ENCODE peak calls at places on chromosomes 13 and 19, in six cellular contexts. One of them, this sample, is unnamed.

GRCh38 chr13:45615501-45616101 is at the start of gene ERICH6B:
- DNase-seq in psoas muscle: no peak
- DNase-seq in AG04450: no peak
- DNase-seq in A549: peak; percentile 5
- DNase-seq in mucosa of descending colon: no peak
- DNase-seq in thoracic aorta: no peak
- DNase-seq in this sample: no peak

GRCh38 chr13:99003851-99004471 is 26.1 kb upstream of the DOCK9 start:
- DNase-seq in psoas muscle: no peak
- DNase-seq in thoracic aorta: no peak
- DNase-seq in A549: no peak
- DNase-seq in mucosa of descending colon: no peak
- DNase-seq in AG04450: no peak
- DNase-seq in this sample: no peak

GRCh38 chr13:100433475-100433874 is 155.1 kb downstream of the GGACT start:
- DNase-seq in AG04450: no peak
- DNase-seq in psoas muscle: no peak
- DNase-seq in mucosa of descending colon: no peak
- DNase-seq in thoracic aorta: no peak
- DNase-seq in A549: no peak
- DNase-seq in this sample: no peak

GRCh38 chr19:7533281-7533819 is 2.2 kb upstream of the PNPLA6 start:
- DNase-seq in mucosa of descending colon: peak; percentile 80
- DNase-seq in A549: peak; percentile 66
- DNase-seq in thoracic aorta: no peak
- DNase-seq in AG04450: no peak
- DNase-seq in psoas muscle: peak; percentile 84
- DNase-seq in this sample: no peak

GRCh38 chr19:29378543-29379105 is 147.2 kb upstream of the VSTM2B start:
- DNase-seq in A549: no peak
- DNase-seq in mucosa of descending colon: no peak
- DNase-seq in AG04450: no peak
- DNase-seq in thoracic aorta: no peak
- DNase-seq in psoas muscle: no peak
- DNase-seq in this sample: no peak

GRCh38 chr13:49303533-49304252 is 56.0 kb downstream of the CDADC1 start:
- DNase-seq in A549: no peak
- DNase-seq in mucosa of descending colon: no peak
- DNase-seq in AG04450: no peak
- DNase-seq in psoas muscle: no peak
- DNase-seq in thoracic aorta: no peak
- DNase-seq in this sample: no peak

GRCh38 chr13:113064534-113065405 is 40.8 kb upstream of the F7 start:
- DNase-seq in thoracic aorta: no peak
- DNase-seq in AG04450: no peak
- DNase-seq in A549: peak; percentile 38
- DNase-seq in mucosa of descending colon: no peak
- DNase-seq in psoas muscle: peak; percentile 52
- DNase-seq in this sample: peak; percentile 28

GRCh38 chr13:43061496-43062280 is 38.3 kb downstream of the DNAJC15 start:
- DNase-seq in A549: no peak
- DNase-seq in thoracic aorta: no peak
- DNase-seq in mucosa of descending colon: no peak
- DNase-seq in psoas muscle: no peak
- DNase-seq in AG04450: no peak
- DNase-seq in this sample: no peak

GRCh38 chr13:95724252-95724651 is 47.3 kb downstream of the DNAJC3 start:
- DNase-seq in mucosa of descending colon: no peak
- DNase-seq in A549: no peak
- DNase-seq in AG04450: no peak
- DNase-seq in psoas muscle: no peak
- DNase-seq in thoracic aorta: no peak
- DNase-seq in this sample: no peak

GRCh38 chr13:101706651-101707050 is 254.2 kb downstream of the ITGBL1 start:
- DNase-seq in thoracic aorta: no peak
- DNase-seq in psoas muscle: no peak
- DNase-seq in AG04450: peak; percentile 84
- DNase-seq in A549: peak; percentile 13
- DNase-seq in mucosa of descending colon: no peak
- DNase-seq in this sample: peak; percentile 91

GRCh38 chr13:43307921-43308433 is 284.6 kb downstream of the DNAJC15 start:
- DNase-seq in thoracic aorta: peak; percentile 19
- DNase-seq in psoas muscle: peak; percentile 91
- DNase-seq in A549: peak; percentile 37
- DNase-seq in mucosa of descending colon: peak; percentile 71
- DNase-seq in AG04450: peak; percentile 59
- DNase-seq in this sample: peak; percentile 59

GRCh38 chr13:43787998-43788397 is 1.2 kb upstream of the ENOX1 start:
- DNase-seq in thoracic aorta: no peak
- DNase-seq in psoas muscle: no peak
- DNase-seq in AG04450: no peak
- DNase-seq in mucosa of descending colon: no peak
- DNase-seq in A549: peak; percentile 51
- DNase-seq in this sample: no peak

GRCh38 chr13:80314711-80315505 is 26.0 kb downstream of the SPRY2 start:
- DNase-seq in AG04450: no peak
- DNase-seq in A549: no peak
- DNase-seq in mucosa of descending colon: no peak
- DNase-seq in thoracic aorta: no peak
- DNase-seq in psoas muscle: no peak
- DNase-seq in this sample: no peak

GRCh38 chr13:31947506-31947905 is 84.1 kb upstream of the FRY start:
- DNase-seq in psoas muscle: no peak
- DNase-seq in mucosa of descending colon: no peak
- DNase-seq in AG04450: no peak
- DNase-seq in A549: no peak
- DNase-seq in thoracic aorta: no peak
- DNase-seq in this sample: no peak

GRCh38 chr19:4647676-4648644 is 8.6 kb downstream of the TNFAIP8L1 start:
- DNase-seq in AG04450: no peak
- DNase-seq in mucosa of descending colon: no peak
- DNase-seq in thoracic aorta: no peak
- DNase-seq in psoas muscle: peak; percentile 82
- DNase-seq in A549: no peak
- DNase-seq in this sample: no peak

GRCh38 chr13:94168784-94169512 is 310.5 kb downstream of the DCT start:
- DNase-seq in A549: no peak
- DNase-seq in mucosa of descending colon: no peak
- DNase-seq in psoas muscle: no peak
- DNase-seq in thoracic aorta: no peak
- DNase-seq in AG04450: no peak
- DNase-seq in this sample: no peak

GRCh38 chr19:5615756-5616327 is 6.7 kb downstream of the SAFB2 start:
- DNase-seq in A549: no peak
- DNase-seq in thoracic aorta: no peak
- DNase-seq in AG04450: no peak
- DNase-seq in psoas muscle: no peak
- DNase-seq in mucosa of descending colon: no peak
- DNase-seq in this sample: no peak

GRCh38 chr19:47653856-47654255 is 44.9 kb downstream of the BICRA start:
- DNase-seq in psoas muscle: peak; percentile 77
- DNase-seq in mucosa of descending colon: no peak
- DNase-seq in AG04450: no peak
- DNase-seq in A549: no peak
- DNase-seq in thoracic aorta: no peak
- DNase-seq in this sample: no peak

GRCh38 chr19:860481-861098 is 1.1 kb downstream of the CFD start:
- DNase-seq in A549: peak; percentile 89
- DNase-seq in psoas muscle: peak; percentile 87
- DNase-seq in thoracic aorta: no peak
- DNase-seq in mucosa of descending colon: peak; percentile 87
- DNase-seq in AG04450: peak; percentile 50
- DNase-seq in this sample: no peak
- H3K4me3 ChIP-seq in A549: peak overlapping the region; percentile 80
- H3K4me3 ChIP-seq in psoas muscle: peak overlapping the region; percentile 55
- H3K4me3 ChIP-seq in thoracic aorta: peak overlapping the region; percentile 50
- H3K4me3 ChIP-seq in mucosa of descending colon: no peak overlapping the region
- H3K4me3 ChIP-seq in AG04450: peak overlapping the region; percentile 49
- H3K4me3 ChIP-seq in this sample: peak overlapping the region; percentile 33

DNA sequence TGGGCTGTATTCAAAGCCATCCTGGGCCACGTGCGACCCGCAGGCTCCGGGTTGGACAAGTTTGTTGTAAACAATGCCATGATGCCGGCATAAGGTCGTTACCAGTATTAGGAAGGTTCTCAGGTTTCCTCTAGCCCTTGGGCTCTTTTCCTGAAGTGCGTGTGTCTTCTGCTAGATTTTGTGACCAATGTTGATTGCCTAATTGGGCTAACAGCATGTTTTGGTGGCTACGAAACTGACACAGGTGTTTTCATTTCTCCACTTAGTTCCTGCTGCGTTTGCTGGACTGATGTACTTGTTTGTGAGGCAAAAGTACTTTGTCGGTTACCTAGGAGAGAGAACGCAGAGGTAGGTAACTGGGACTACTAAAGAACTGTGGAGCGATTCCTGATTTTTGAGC is 20.3 kb downstream of the ALOX5AP start:
- DNase-seq in AG04450: no peak
- DNase-seq in A549: no peak
- DNase-seq in psoas muscle: no peak
- DNase-seq in mucosa of descending colon: no peak
- DNase-seq in thoracic aorta: no peak
- DNase-seq in this sample: no peak
- TF ChIP-seq CTCF in AG04450: no peak
- TF ChIP-seq CTCF in A549: no peak
- TF ChIP-seq CTCF in psoas muscle: no peak
- TF ChIP-seq CTCF in mucosa of descending colon: no peak
- TF ChIP-seq CTCF in thoracic aorta: no peak
- TF ChIP-seq CTCF in this sample: no peak

GRCh38 chr19:46469541-46470185 is 1.7 kb downstream of the PNMA8A start:
- DNase-seq in psoas muscle: no peak
- DNase-seq in AG04450: no peak
- DNase-seq in A549: no peak
- DNase-seq in mucosa of descending colon: no peak
- DNase-seq in thoracic aorta: no peak
- DNase-seq in this sample: no peak

GRCh38 chr19:46470376-46470775 is 987 bp downstream of the PNMA8A start:
- DNase-seq in thoracic aorta: no peak
- DNase-seq in A549: no peak
- DNase-seq in AG04450: no peak
- DNase-seq in psoas muscle: no peak
- DNase-seq in mucosa of descending colon: no peak
- DNase-seq in this sample: no peak

GRCh38 chr19:46471778-46472543 is 598 bp upstream of the PNMA8A start:
- DNase-seq in mucosa of descending colon: no peak
- DNase-seq in A549: no peak
- DNase-seq in thoracic aorta: no peak
- DNase-seq in psoas muscle: no peak
- DNase-seq in AG04450: no peak
- DNase-seq in this sample: no peak

GRCh38 chr19:46472592-46472991 is 1.2 kb upstream of the PNMA8A start:
- DNase-seq in mucosa of descending colon: no peak
- DNase-seq in thoracic aorta: no peak
- DNase-seq in AG04450: no peak
- DNase-seq in A549: no peak
- DNase-seq in psoas muscle: no peak
- DNase-seq in this sample: no peak

DNA sequence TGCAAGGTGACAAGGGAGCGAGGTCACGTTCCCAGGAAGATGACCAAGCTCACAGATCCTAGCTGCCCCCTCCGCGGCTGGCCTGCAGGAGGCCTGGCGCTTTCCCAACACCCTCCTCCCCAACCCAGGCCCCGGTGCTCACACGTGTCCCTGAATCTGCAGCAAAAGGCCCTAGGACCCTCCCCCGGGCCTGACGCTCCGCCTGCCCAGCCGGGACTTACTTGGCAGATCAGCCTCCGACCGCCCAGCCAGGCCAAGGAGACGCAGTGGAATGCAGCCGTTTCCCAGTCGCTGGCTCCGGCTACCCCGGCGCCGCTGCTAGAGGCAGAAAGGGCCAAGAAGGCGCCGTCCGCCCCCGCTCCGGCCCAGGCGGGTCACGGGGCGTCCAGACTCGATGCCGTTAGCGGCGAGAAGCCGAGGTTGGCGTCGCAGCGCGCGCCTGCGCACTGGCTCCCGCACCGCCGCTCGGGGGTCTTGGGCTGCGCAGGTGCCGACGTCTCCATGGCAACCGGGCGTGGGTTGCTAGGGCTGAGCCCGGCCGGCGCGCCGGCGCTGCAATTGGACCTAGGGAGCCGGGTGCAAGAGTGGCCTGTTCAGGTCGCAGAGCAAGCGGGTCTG is at the start of gene PNMA8A:
- DNase-seq in mucosa of descending colon: peak; percentile 46
- DNase-seq in psoas muscle: peak; percentile 79
- DNase-seq in AG04450: no peak
- DNase-seq in A549: peak; percentile 57
- DNase-seq in thoracic aorta: peak; percentile 61
- DNase-seq in this sample: no peak
- H3K4me3 ChIP-seq in mucosa of descending colon: no peak within 1 kb of the TSS
- H3K4me3 ChIP-seq in psoas muscle: peak within 1 kb of the TSS; percentile 56
- H3K4me3 ChIP-seq in AG04450: peak within 1 kb of the TSS; percentile 53
- H3K4me3 ChIP-seq in A549: peak within 1 kb of the TSS; percentile 55
- H3K4me3 ChIP-seq in thoracic aorta: peak within 1 kb of the TSS; percentile 63
- H3K4me3 ChIP-seq in this sample: peak within 1 kb of the TSS; percentile 35

GRCh38 chr19:41999878-42000208 is 5.8 kb upstream of the ATP1A3 start:
- DNase-seq in A549: no peak
- DNase-seq in psoas muscle: no peak
- DNase-seq in mucosa of descending colon: no peak
- DNase-seq in thoracic aorta: no peak
- DNase-seq in AG04450: no peak
- DNase-seq in this sample: no peak

GRCh38 chr19:41997121-41997850 is 3.3 kb upstream of the ATP1A3 start:
- DNase-seq in A549: peak; percentile 69
- DNase-seq in psoas muscle: no peak
- DNase-seq in mucosa of descending colon: peak; percentile 59
- DNase-seq in AG04450: no peak
- DNase-seq in thoracic aorta: no peak
- DNase-seq in this sample: no peak

GRCh38 chr19:41997851-41998229 is 3.8 kb upstream of the ATP1A3 start:
- DNase-seq in AG04450: no peak
- DNase-seq in psoas muscle: no peak
- DNase-seq in mucosa of descending colon: no peak
- DNase-seq in A549: no peak
- DNase-seq in thoracic aorta: no peak
- DNase-seq in this sample: no peak

GRCh38 chr19:41999071-41999877 is 5.2 kb upstream of the ATP1A3 start:
- DNase-seq in mucosa of descending colon: no peak
- DNase-seq in AG04450: no peak
- DNase-seq in thoracic aorta: no peak
- DNase-seq in psoas muscle: no peak
- DNase-seq in A549: peak; percentile 54
- DNase-seq in this sample: no peak

DNA sequence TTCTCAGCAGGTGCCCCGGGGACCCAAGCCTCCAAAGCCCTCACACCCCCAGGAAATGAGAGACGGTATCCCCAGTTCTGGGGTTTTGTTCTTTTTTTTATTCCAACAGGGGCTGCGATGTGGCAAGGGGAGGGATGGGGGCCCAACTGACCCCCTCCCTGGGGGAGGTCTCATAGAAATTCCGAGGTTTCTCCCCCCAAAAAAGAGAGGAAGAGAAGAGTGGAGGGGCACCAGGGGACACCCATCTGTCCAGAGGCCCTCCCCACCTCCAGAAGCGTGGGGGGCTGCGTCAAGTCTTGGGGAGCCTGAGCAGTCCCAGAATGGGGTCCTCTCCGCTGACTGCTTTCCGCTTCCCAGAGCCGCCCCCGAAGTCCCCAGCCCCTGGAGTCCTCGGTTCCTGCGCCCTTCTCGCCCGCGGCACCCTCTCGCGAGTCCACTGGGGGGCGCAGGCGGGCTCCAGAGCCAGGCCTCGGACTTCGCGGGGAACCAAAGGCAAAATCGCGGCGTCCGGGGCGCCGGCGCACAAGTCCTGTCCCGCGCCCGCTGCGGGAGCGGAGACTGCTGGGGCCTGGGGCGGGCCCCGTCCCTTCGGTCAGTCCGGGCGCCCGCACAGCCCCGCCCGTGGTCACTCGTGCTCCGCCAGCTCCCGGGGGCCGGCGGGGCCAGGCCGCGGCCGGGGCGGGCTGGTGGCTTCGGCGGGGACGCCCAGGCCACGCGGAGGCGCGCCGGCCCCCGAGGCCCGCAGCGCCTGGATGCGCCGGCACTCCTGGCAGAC is 4.4 kb upstream of the ATP1A3 start:
- DNase-seq in mucosa of descending colon: peak; percentile 52
- DNase-seq in psoas muscle: no peak
- DNase-seq in AG04450: no peak
- DNase-seq in A549: peak; percentile 74
- DNase-seq in thoracic aorta: no peak
- DNase-seq in this sample: no peak
- TF ChIP-seq CTCF in mucosa of descending colon: peak; percentile 48
- TF ChIP-seq CTCF in psoas muscle: peak; percentile 47
- TF ChIP-seq CTCF in AG04450: peak; percentile 63
- TF ChIP-seq CTCF in A549: peak; percentile 90
- TF ChIP-seq CTCF in thoracic aorta: peak; percentile 40
- TF ChIP-seq CTCF in this sample: peak; percentile 85